ENCODE peak calls at places on chromosomes 12 and 14, in four cellular contexts. U is stomach; P is endothelial cell of umbilical vein; X is CD4-positive, alpha-beta memory T cell. F is an unnamed sample.

GRCh38 chr14:101476258-101476930 is 84.9 kb upstream of the DIO3 start:
- DNase-seq in U (peak; percentile 4), P (no peak), X (no peak), F (no peak)

GRCh38 chr12:123401753-123402683 is 18.1 kb downstream of the KMT5A start:
- DNase-seq in U (no peak), P (no peak), X (no peak), F (no peak)

GRCh38 chr12:64098709-64099354 is 123.3 kb downstream of the KICS2 start:
- DNase-seq in U (no peak), P (peak; percentile 63), X (no peak), F (no peak)

GRCh38 chr14:83260751-83261150 is 1727.1 kb upstream of the SEL1L start:
- DNase-seq in U (no peak), P (no peak), X (no peak), F (no peak)

GRCh38 chr12:46386877-46387629 is 14.5 kb upstream of the SLC38A2 start:
- DNase-seq in U (no peak), P (no peak), X (no peak), F (peak; percentile 61)

GRCh38 chr14:85702937-85703336 is 173.0 kb downstream of the FLRT2 start:
- DNase-seq in U (no peak), P (no peak), X (no peak), F (no peak)

GRCh38 chr14:71062581-71063303 is 155.5 kb downstream of the PCNX1 start:
- DNase-seq in U (no peak), P (no peak), X (no peak), F (no peak)

GRCh38 chr12:51351913-51352532 is 5.5 kb upstream of the CELA1 start:
- DNase-seq in U (no peak), P (peak; percentile 66), X (peak; percentile 60), F (peak; percentile 49)

GRCh38 chr12:94831081-94831747 is 172.3 kb downstream of the NDUFA12 start:
- DNase-seq in U (no peak), P (no peak), X (no peak), F (no peak)

GRCh38 chr12:99600388-99600787 is 47.2 kb upstream of the GARIN6 start:
- DNase-seq in U (no peak), P (no peak), X (no peak), F (no peak)

GRCh38 chr12:2294651-2295475 is 242.1 kb downstream of the CACNA1C start:
- DNase-seq in U (no peak), P (no peak), X (no peak), F (peak; percentile 83)

GRCh38 chr14:89425931-89426330 is 8.9 kb upstream of the FOXN3 start:
- DNase-seq in U (no peak), P (peak; percentile 55), X (no peak), F (no peak)

GRCh38 chr12:113092478-113093408 is 36.2 kb downstream of the DTX1 start:
- DNase-seq in U (peak; percentile 68), P (no peak), X (no peak), F (peak; percentile 70)

GRCh38 chr12:46675736-46676135 is 150.1 kb downstream of the SLC38A4 start:
- DNase-seq in U (no peak), P (peak; percentile 54), X (no peak), F (peak; percentile 47)

DNA sequence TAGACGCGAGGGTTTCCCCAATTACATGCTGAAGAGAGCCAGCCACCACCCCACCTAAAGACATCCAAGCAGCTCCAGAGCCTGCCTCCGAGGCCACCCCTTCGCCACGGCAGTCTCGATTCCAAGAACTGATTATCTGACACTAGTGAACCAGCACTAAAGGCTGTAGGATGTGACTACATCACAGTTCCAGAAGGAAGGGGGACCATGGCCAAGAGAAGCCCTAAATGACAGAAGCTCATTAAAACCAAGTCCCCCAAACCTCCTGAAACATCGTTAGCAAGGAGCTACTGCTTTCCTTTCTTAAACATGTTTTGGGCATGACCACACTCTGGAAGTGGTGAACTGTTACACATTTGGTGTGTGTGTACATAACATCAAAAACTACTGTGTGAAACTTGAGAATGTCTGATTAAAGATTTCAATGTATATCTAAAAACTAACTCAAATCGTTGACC is 88.2 kb downstream of the DUSP16 start:
- DNase-seq in U (no peak), P (no peak), X (peak; percentile 68), F (no peak)
- H3K27ac ChIP-seq in U (peak overlapping the region; percentile 61), P (peak overlapping the region; percentile 87), X (peak overlapping the region; percentile 81), F (peak overlapping the region; percentile 54)

GRCh38 chr12:47754126-47754525 is 4.6 kb downstream of the RAPGEF3 start:
- DNase-seq in U (no peak), P (no peak), X (no peak), F (no peak)
- H3K4me3 ChIP-seq in U (peak overlapping the region; percentile 75), P (no peak overlapping the region), X (no peak overlapping the region), F (peak overlapping the region; percentile 7)

GRCh38 chr12:12716151-12716844 is 870 bp upstream of the CDKN1B start:
- DNase-seq in U (no peak), P (peak; percentile 93), X (no peak), F (no peak)

GRCh38 chr12:12716845-12717585 is at the start of gene CDKN1B:
- DNase-seq in U (peak; percentile 95), P (peak; percentile 98), X (peak; percentile 90), F (peak; percentile 96)

GRCh38 chr12:12715128-12715458 is 2.1 kb upstream of the CDKN1B start:
- DNase-seq in U (no peak), P (no peak), X (no peak), F (no peak)

GRCh38 chr12:12714276-12715001 is 2.7 kb upstream of the CDKN1B start:
- DNase-seq in U (peak; percentile 54), P (peak; percentile 80), X (peak; percentile 84), F (peak; percentile 60)

GRCh38 chr12:12715459-12716150 is 1.6 kb upstream of the CDKN1B start:
- DNase-seq in U (no peak), P (peak; percentile 73), X (no peak), F (no peak)
- H3K27ac ChIP-seq in U (peak overlapping the region; percentile 100), P (peak overlapping the region; percentile 98), X (peak overlapping the region; percentile 95), F (peak overlapping the region; percentile 99)

GRCh38 chr14:97033556-97034081 is 236.4 kb downstream of the VRK1 start:
- DNase-seq in U (no peak), P (no peak), X (no peak), F (no peak)
- H3K4me3 ChIP-seq in U (peak overlapping the region; percentile 19), P (no peak overlapping the region), X (no peak overlapping the region), F (no peak overlapping the region)

DNA sequence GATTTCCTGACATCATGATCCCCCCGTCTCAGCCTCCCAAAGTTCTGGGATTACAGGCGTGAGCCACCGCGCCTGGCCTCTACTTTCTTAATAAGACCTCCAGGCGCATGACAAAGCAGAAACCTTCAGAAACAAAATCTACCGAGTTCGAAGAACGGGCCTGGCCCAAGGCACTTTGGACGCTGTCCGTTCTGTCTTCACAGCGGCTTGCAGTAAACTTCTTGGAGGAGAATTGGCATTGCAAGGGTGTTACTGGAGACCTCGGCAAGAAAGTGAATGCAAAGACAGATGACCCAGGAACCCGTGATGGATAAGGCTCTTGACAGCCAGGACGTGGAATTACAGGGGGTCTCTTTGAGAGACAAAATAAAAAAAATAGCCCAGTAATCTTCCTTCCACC is 83.1 kb upstream of the TBX3 start:
- DNase-seq in U (no peak), P (no peak), X (no peak), F (no peak)
- H3K27ac ChIP-seq in U (no peak overlapping the region), P (no peak overlapping the region), X (no peak overlapping the region), F (no peak overlapping the region)